ENCODE peak calls at places on chromosomes 2 and 18, in seven cellular contexts. N, W, F, L, V, R and Q are unnamed samples.

GRCh38 chr2:24793752-24794477 is 690 bp downstream of the CENPO start:
- DNase-seq in F (no peak), L (no peak), R (no peak), W (peak), V (no peak), N (no peak), Q (peak)

GRCh38 chr2:133365117-133365516 is 203.1 kb downstream of the NCKAP5 start:
- DNase-seq in V (no peak), L (no peak), N (no peak), R (no peak), F (no peak), W (no peak), Q (no peak)

GRCh38 chr2:186456941-186457340 is 29.1 kb upstream of the ZC3H15 start:
- DNase-seq in L (no peak), V (no peak), N (no peak), R (no peak), W (no peak), F (no peak), Q (peak)

GRCh38 chr2:70907130-70907756 is 28.5 kb upstream of the ATP6V1B1 start:
- DNase-seq in W (no peak), L (no peak), V (no peak), F (peak), R (no peak), N (no peak), Q (no peak)

GRCh38 chr2:111706481-111707001 is 177.5 kb downstream of the ANAPC1 start:
- DNase-seq in F (peak), V (no peak), N (no peak), W (no peak), R (no peak), L (no peak), Q (no peak)

GRCh38 chr2:39408351-39409136 is 28.5 kb downstream of the MAP4K3 start:
- DNase-seq in W (no peak), F (no peak), L (no peak), V (no peak), N (no peak), R (peak), Q (no peak)

GRCh38 chr2:80304522-80304878 is at the start of gene LRRTM1:
- DNase-seq in R (no peak), V (no peak), F (no peak), W (no peak), N (no peak), L (peak), Q (no peak)

GRCh38 chr2:156003780-156004179 is 328.7 kb downstream of the NR4A2 start:
- DNase-seq in L (no peak), W (no peak), R (no peak), V (no peak), N (no peak), F (no peak), Q (no peak)

GRCh38 chr2:62465741-62466500 is 40.1 kb downstream of the TMEM17 start:
- DNase-seq in L (no peak), R (no peak), F (no peak), N (peak), W (no peak), V (no peak), Q (no peak)

GRCh38 chr2:47277987-47278386 is 122.9 kb upstream of the STPG4 start:
- DNase-seq in N (no peak), R (no peak), W (no peak), F (no peak), L (no peak), V (no peak), Q (no peak)

GRCh38 chr2:10613263-10613662 is 76.5 kb downstream of the NOL10 start:
- DNase-seq in V (no peak), L (no peak), W (no peak), R (no peak), N (no peak), F (no peak), Q (no peak)

GRCh38 chr2:136291871-136292270 is 173.9 kb upstream of the CXCR4 start:
- DNase-seq in V (no peak), N (no peak), R (no peak), L (no peak), F (no peak), W (no peak), Q (no peak)

GRCh38 chr18:74524097-74524496 is 10.2 kb upstream of the CNDP1 start:
- DNase-seq in N (no peak), R (no peak), F (peak), V (no peak), L (peak), W (no peak), Q (no peak)

GRCh38 chr2:216574046-216574445 is 59.2 kb upstream of the IGFBP2 start:
- DNase-seq in F (no peak), N (no peak), V (no peak), L (no peak), W (no peak), R (no peak), Q (no peak)

GRCh38 chr2:46184794-46185583 is 112.2 kb upstream of the EPAS1 start:
- DNase-seq in F (peak), W (peak), R (no peak), L (no peak), N (no peak), V (no peak), Q (no peak)

GRCh38 chr2:190979906-190980629 is 33.9 kb downstream of the STAT1 start:
- DNase-seq in N (peak), L (peak), W (no peak), F (peak), V (peak), R (no peak), Q (no peak)

GRCh38 chr2:13681936-13682335 is 950.6 kb upstream of the LRATD1 start:
- DNase-seq in L (no peak), F (no peak), W (no peak), V (no peak), R (no peak), N (no peak), Q (no peak)

GRCh38 chr2:85095094-85095493 is 38.1 kb upstream of the TCF7L1 start:
- DNase-seq in F (no peak), L (no peak), R (no peak), N (no peak), V (no peak), W (no peak), Q (no peak)

GRCh38 chr2:96984300-96984699 is 2.1 kb downstream of the FAM178B start:
- DNase-seq in V (no peak), F (no peak), W (no peak), R (no peak), N (no peak), L (no peak), Q (no peak)

GRCh38 chr2:25417715-25418369 is 76.1 kb upstream of the DNMT3A start:
- DNase-seq in L (no peak), V (no peak), W (peak), F (no peak), R (peak), N (no peak), Q (no peak)

GRCh38 chr2:233068762-233069418 is 8.7 kb downstream of the INPP5D start:
- DNase-seq in N (no peak), L (no peak), W (no peak), F (peak), V (peak), R (no peak), Q (no peak)

GRCh38 chr18:62914868-62915267 is 199.5 kb downstream of the PHLPP1 start:
- DNase-seq in W (no peak), N (no peak), V (no peak), R (no peak), F (no peak), L (no peak), Q (no peak)

GRCh38 chr2:122132292-122132691 is 376.8 kb downstream of the TSN start:
- DNase-seq in N (no peak), V (no peak), F (no peak), W (no peak), L (no peak), R (no peak), Q (no peak)

GRCh38 chr2:29113891-29114321 is 1.3 kb upstream of the CLIP4 start:
- DNase-seq in V (no peak), N (peak), W (peak), R (no peak), L (peak), F (no peak), Q (peak)

GRCh38 chr2:56522605-56523089 is 338.9 kb downstream of the CCDC85A start:
- DNase-seq in V (no peak), R (no peak), W (peak), N (no peak), L (no peak), F (no peak), Q (no peak)

GRCh38 chr2:48829036-48829435 is 73.5 kb upstream of the LHCGR start:
- DNase-seq in N (no peak), F (no peak), W (peak), L (no peak), R (no peak), V (no peak), Q (no peak)

GRCh38 chr2:54500404-54501147 is 44.4 kb downstream of the SPTBN1 start:
- DNase-seq in L (no peak), N (peak), V (no peak), W (no peak), R (no peak), F (peak), Q (no peak)

GRCh38 chr2:149219853-149220252 is 110.5 kb upstream of the LYPD6 start:
- DNase-seq in W (no peak), L (no peak), R (no peak), V (no peak), N (no peak), F (no peak), Q (no peak)

GRCh38 chr2:67845557-67846114 is 217.2 kb downstream of the C1D start:
- DNase-seq in W (no peak), F (no peak), N (no peak), V (no peak), R (no peak), L (no peak), Q (no peak)

GRCh38 chr2:182740681-182741080 is 24.6 kb downstream of the DNAJC10 start:
- DNase-seq in W (no peak), F (no peak), R (no peak), V (no peak), N (no peak), L (no peak), Q (no peak)

GRCh38 chr2:63506350-63506749 is 81.9 kb downstream of the WDPCP start:
- DNase-seq in F (no peak), W (no peak), N (no peak), L (no peak), R (no peak), V (no peak), Q (no peak)

GRCh38 chr18:55264108-55264507 is 304.8 kb upstream of the CCDC68 start:
- DNase-seq in L (no peak), R (no peak), V (no peak), W (no peak), N (no peak), F (no peak), Q (no peak)

GRCh38 chr18:80200171-80200931 is 47.0 kb downstream of the PARD6G start:
- DNase-seq in W (peak), L (no peak), N (no peak), V (no peak), R (no peak), F (peak), Q (no peak)

GRCh38 chr2:130372055-130372832 is 16.4 kb downstream of the PTPN18 start:
- DNase-seq in N (peak), F (peak), L (peak), W (peak), R (no peak), V (peak), Q (peak)
- TF ChIP-seq POLR2A in N (peak), F (no peak), L (peak), W (peak), R (peak), V (peak), Q (peak)

GRCh38 chr2:130836501-130837174 is at the start of gene ARHGEF4:
- DNase-seq in R (no peak), L (peak), W (peak), V (no peak), N (no peak), F (no peak), Q (peak)
- TF ChIP-seq POLR2A in R (no peak), L (no peak), W (peak), V (no peak), N (no peak), F (no peak), Q (peak)

DNA sequence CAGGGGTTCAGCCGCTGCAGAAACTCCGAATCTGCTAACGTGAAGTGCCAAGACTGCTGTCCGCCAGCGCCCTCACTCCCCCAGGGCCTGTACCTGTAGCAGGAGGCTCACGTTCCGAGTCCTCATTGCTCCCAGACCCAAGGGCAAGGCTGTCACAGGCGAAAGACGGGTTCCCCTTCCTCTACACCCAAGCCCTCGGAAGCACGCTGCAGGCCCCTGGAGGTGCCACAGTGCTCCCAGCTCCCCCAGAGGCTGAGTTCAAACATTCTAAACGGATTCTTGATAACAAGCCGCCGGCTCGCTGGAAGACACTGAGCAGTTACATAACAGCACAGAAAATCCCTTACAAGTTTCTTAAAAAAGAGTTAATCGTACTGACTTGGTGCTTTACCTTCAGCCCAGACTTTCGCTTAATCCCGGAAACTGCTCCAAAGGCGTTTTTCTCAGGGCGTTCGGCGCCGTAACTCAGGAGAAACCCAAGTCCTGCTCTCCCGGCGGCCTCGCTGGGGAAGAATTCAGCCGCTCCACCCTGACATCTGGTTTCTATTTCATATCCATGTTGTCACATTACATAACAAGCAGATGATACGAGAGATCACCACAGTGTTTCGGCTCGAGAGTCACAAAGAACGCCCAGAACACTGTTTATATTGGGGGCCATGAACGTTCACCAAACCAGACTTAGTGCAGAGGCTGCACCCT is 92.0 kb downstream of the HDAC4 start:
- DNase-seq in L (peak), V (peak), F (peak), W (no peak), R (no peak), N (peak), Q (no peak)
- TF ChIP-seq POLR2A in L (peak), V (no peak), F (no peak), W (no peak), R (no peak), N (no peak), Q (no peak)

GRCh38 chr2:110140433-110140832 is 24.8 kb upstream of the MALL start:
- DNase-seq in R (no peak), L (no peak), F (no peak), V (no peak), N (no peak), W (no peak), Q (no peak)
- TF ChIP-seq POLR2A in R (no peak), L (no peak), F (no peak), V (no peak), N (no peak), W (no peak), Q (no peak)

DNA sequence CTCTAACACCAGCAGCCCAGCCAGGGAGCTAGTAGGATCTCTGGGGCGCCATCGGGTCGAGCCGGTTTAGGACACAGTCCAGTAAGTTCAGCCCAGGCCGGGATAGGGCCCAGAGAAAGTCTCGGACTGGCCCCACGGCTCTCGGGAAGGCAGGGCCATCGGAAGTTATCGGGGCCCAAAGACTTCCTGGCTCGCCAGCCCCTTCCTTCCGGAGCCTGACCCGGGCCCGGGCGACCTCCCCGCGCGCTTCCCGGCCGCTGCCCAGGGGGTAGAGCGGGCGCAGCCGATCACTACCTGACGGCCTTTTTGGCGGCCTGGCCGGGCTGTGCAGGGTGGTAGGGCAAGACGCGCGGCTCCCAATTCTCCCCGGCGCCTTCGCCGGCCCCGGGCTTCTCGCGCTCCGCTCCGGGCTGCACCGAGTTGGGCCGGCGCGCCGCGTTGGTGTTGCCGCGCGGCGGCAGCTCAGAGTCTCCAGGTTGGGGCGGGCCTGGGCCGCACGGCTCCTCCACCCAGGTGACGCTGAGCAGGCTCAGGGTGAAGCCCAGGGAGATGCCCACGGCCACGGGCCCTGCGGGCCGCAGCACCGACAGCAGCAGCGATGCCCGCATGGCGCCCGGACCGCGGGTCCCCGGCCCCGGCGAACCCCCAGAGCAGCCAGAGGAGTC is 546 bp downstream of the CHPF start:
- DNase-seq in F (no peak), R (no peak), N (no peak), W (no peak), V (no peak), L (peak), Q (peak)
- TF ChIP-seq POLR2A in F (no peak), R (no peak), N (no peak), W (no peak), V (no peak), L (no peak), Q (no peak)

GRCh38 chr2:202442882-202443281 is 66.8 kb downstream of the BMPR2 start:
- DNase-seq in F (no peak), N (no peak), R (no peak), V (no peak), L (no peak), W (no peak), Q (no peak)
- TF ChIP-seq POLR2A in F (no peak), N (no peak), R (no peak), V (no peak), L (no peak), W (no peak), Q (no peak)

GRCh38 chr18:5237723-5238370 is 40.8 kb upstream of the AKAIN1 start:
- DNase-seq in F (peak), V (peak), N (peak), L (peak), W (peak), R (peak), Q (no peak)
- TF ChIP-seq POLR2A in F (peak), V (peak), N (peak), L (peak), W (peak), R (peak), Q (peak)

GRCh38 chr2:196452758-196453157 is 186.8 kb upstream of the CCDC150 start:
- DNase-seq in R (no peak), N (no peak), V (no peak), L (no peak), W (no peak), F (no peak), Q (no peak)
- TF ChIP-seq POLR2A in R (no peak), N (no peak), V (no peak), L (no peak), W (no peak), F (no peak), Q (no peak)